ENCODE peak calls at places on chromosomes 16 and 17, in seven cellular contexts. V is tibial artery, F is pancreas, U is MM.1S, I is upper lobe of right lung, M is fibroblast of lung, D is SJSA1. Q is an unnamed sample. For H3K4me1, the result is how much of the 10 kb centered on the place peaks cover.

GRCh38 chr16:11329080-11329491 is 16.2 kb upstream of the RMI2 start:
- DNase-seq in V (no peak), F (no peak), U (peak), I (no peak), M (peak), D (peak), Q (peak)

GRCh38 chr17:16419929-16420271 is 4.5 kb downstream of the TRPV2 start:
- DNase-seq in V (no peak), F (no peak), U (no peak), I (no peak), M (peak), D (peak), Q (peak)

GRCh38 chr17:75073618-75074047 is 14.1 kb upstream of the SLC16A5 start:
- DNase-seq in V (no peak), F (no peak), U (no peak), I (no peak), M (no peak), D (no peak), Q (no peak)

GRCh38 chr16:19722981-19723380 is 4.9 kb downstream of the IQCK start:
- DNase-seq in V (no peak), F (no peak), U (no peak), I (no peak), M (no peak), D (no peak), Q (no peak)

GRCh38 chr17:78133971-78134898 is 3.7 kb downstream of the TMC8 start:
- DNase-seq in V (no peak), F (no peak), U (peak), I (peak), M (no peak), D (no peak), Q (peak)

GRCh38 chr17:56038136-56038535 is 115.1 kb upstream of the ANKFN1 start:
- DNase-seq in V (no peak), F (no peak), U (no peak), I (no peak), M (no peak), D (no peak), Q (no peak)

GRCh38 chr17:72434991-72435618 is 314.3 kb downstream of the SOX9 start:
- DNase-seq in V (no peak), F (no peak), U (no peak), I (no peak), M (no peak), D (no peak), Q (no peak)

GRCh38 chr17:78879679-78880186 is 23.3 kb downstream of the CEP295NL start:
- DNase-seq in V (no peak), F (no peak), U (no peak), I (peak), M (peak), D (peak), Q (peak)

GRCh38 chr17:61294777-61295176 is 104.9 kb upstream of the TBX2 start:
- DNase-seq in V (no peak), F (no peak), U (no peak), I (no peak), M (peak), D (peak), Q (no peak)

GRCh38 chr16:26809461-26809860 is 257.3 kb upstream of the C16orf82 start:
- DNase-seq in V (no peak), F (no peak), U (no peak), I (no peak), M (no peak), D (no peak), Q (no peak)

GRCh38 chr16:50303605-50304466 is 37.5 kb downstream of the ADCY7 start:
- DNase-seq in V (peak), F (no peak), U (no peak), I (peak), M (peak), D (peak), Q (no peak)

GRCh38 chr16:70634861-70635260 is 11.5 kb upstream of the IL34 start:
- DNase-seq in V (no peak), F (no peak), U (no peak), I (no peak), M (peak), D (no peak), Q (no peak)

GRCh38 chr16:21656795-21657768 is 4.7 kb upstream of the IGSF6 start:
- DNase-seq in V (no peak), F (no peak), U (peak), I (no peak), M (peak), D (peak), Q (peak)

GRCh38 chr17:75487351-75488070 is 27.8 kb downstream of the CASKIN2 start:
- DNase-seq in V (no peak), F (no peak), U (no peak), I (peak), M (no peak), D (no peak), Q (peak)

GRCh38 chr17:58321571-58322525 is 6.7 kb downstream of the TSPOAP1 start:
- DNase-seq in V (no peak), F (no peak), U (no peak), I (peak), M (no peak), D (no peak), Q (no peak)

GRCh38 chr16:14572535-14572934 is 57.5 kb downstream of the PARN start:
- DNase-seq in V (no peak), F (no peak), U (no peak), I (no peak), M (no peak), D (no peak), Q (no peak)

DNA sequence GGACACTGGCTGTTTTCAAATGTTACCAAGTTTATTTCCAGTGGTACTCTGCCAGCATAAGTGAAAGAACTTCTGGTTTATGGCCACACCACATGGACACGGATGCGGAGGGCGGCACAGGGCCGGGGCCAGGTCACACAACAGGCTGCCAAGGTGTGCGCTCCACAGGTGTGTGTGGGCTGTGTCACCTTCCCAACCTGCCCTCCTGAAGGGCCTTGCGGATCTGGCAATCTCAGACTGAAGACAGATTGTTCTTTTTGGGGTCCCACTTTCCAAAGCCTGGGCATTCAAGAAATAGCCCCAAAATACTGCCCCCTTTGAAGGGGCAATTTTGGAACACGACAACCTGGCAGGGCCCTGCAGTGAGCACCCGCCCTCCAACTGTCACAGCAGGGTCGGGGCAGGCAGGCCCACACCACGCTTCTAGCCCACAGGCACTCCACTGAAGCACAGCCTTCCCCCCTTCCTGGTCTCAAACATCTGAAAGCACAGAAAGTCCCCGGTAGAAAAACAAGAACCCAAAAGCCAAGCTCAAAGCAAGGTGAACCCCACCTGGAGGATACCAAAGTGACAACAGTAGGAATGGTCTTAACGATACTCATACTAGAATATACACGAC is 3.5 kb downstream of the CSNK1D start:
- DNase-seq in V (no peak), F (no peak), U (no peak), I (peak), M (no peak), D (no peak), Q (no peak)
- H3K4me1 ChIP-seq in V (half or more), F (half or more), U (under half), I (half or more), M (under half), D (under half), Q (half or more)

GRCh38 chr17:59666235-59666634 is 41.0 kb downstream of the PTRH2 start:
- DNase-seq in V (no peak), F (no peak), U (no peak), I (no peak), M (peak), D (no peak), Q (no peak)

GRCh38 chr17:59671386-59671785 is 35.8 kb downstream of the PTRH2 start:
- DNase-seq in V (no peak), F (no peak), U (no peak), I (no peak), M (no peak), D (no peak), Q (no peak)

GRCh38 chr17:59669411-59669810 is 37.8 kb downstream of the PTRH2 start:
- DNase-seq in V (no peak), F (no peak), U (no peak), I (no peak), M (no peak), D (no peak), Q (no peak)

GRCh38 chr17:59669944-59670343 is 37.3 kb downstream of the PTRH2 start:
- DNase-seq in V (no peak), F (no peak), U (no peak), I (no peak), M (no peak), D (no peak), Q (no peak)

GRCh38 chr17:59668816-59669215 is 38.4 kb downstream of the PTRH2 start:
- DNase-seq in V (no peak), F (no peak), U (no peak), I (no peak), M (peak), D (peak), Q (no peak)
- H3K27ac ChIP-seq in V (peak), F (no peak), U (no peak), I (peak), M (no peak), D (peak), Q (peak)

GRCh38 chr17:43857141-43857540 is 10.2 kb downstream of the CD300LG start:
- DNase-seq in V (peak), F (no peak), U (no peak), I (peak), M (no peak), D (no peak), Q (no peak)
- H3K4me3 ChIP-seq in V (no peak), F (no peak), U (no peak), I (no peak), M (no peak), D (no peak), Q (no peak)

GRCh38 chr17:39641119-39641496 is 4.2 kb downstream of the STARD3 start:
- DNase-seq in V (no peak), F (no peak), U (no peak), I (no peak), M (no peak), D (no peak), Q (no peak)
- H3K4me1 ChIP-seq in V (under half), F (under half), U (under half), I (half or more), M (under half), D (under half), Q (under half)

GRCh38 chr17:28957992-28958355 is 6.7 kb upstream of the PHF12 start:
- DNase-seq in V (peak), F (no peak), U (no peak), I (no peak), M (no peak), D (no peak), Q (no peak)
- H3K27ac ChIP-seq in V (no peak), F (no peak), U (no peak), I (no peak), M (no peak), D (no peak), Q (no peak)

GRCh38 chr17:4858068-4858879 is 25.1 kb downstream of the MINK1 start:
- DNase-seq in V (no peak), F (no peak), U (no peak), I (no peak), M (no peak), D (peak), Q (no peak)
- H3K4me3 ChIP-seq in V (no peak), F (no peak), U (no peak), I (peak), M (no peak), D (no peak), Q (no peak)